ENCODE peak calls at places on chromosomes 4 and X, in six cellular contexts. O is endodermal cell, K is Peyer's patch, E is upper lobe of left lung, I is AG04449, T is bronchial epithelial cell. U is an unnamed sample.

GRCh38 chr4:138659640-138660325 is 355.8 kb upstream of the NOCT start:
- DNase-seq in O (peak; percentile 82), K (no peak), E (no peak), I (no peak), T (peak; percentile 67), U (no peak)

GRCh38 chr4:80187677-80188076 is 9.6 kb upstream of the PRDM8 start:
- DNase-seq in O (no peak), K (no peak), E (no peak), I (no peak), T (no peak), U (no peak)

GRCh38 chrX:106170318-106170717 is 2.2 kb downstream of the PWWP3B start:
- DNase-seq in O (no peak), K (no peak), E (no peak), I (no peak), T (peak; percentile 27), U (no peak)

GRCh38 chr4:147456706-147457105 is 24.2 kb upstream of the EDNRA start:
- DNase-seq in O (no peak), K (no peak), E (no peak), I (no peak), T (peak; percentile 59), U (no peak)

GRCh38 chr4:5206391-5206790 is 155.1 kb downstream of the STK32B start:
- DNase-seq in O (no peak), K (no peak), E (no peak), I (peak; percentile 60), T (no peak), U (no peak)

GRCh38 chr4:13615162-13615561 is 12.4 kb downstream of the BOD1L1 start:
- DNase-seq in O (no peak), K (no peak), E (no peak), I (no peak), T (no peak), U (no peak)

GRCh38 chr4:43331226-43332078 is 438.9 kb downstream of the GRXCR1 start:
- DNase-seq in O (no peak), K (no peak), E (no peak), I (no peak), T (peak; percentile 91), U (peak; percentile 18)

GRCh38 chrX:106341823-106342222 is 173.7 kb downstream of the PWWP3B start:
- DNase-seq in O (no peak), K (no peak), E (no peak), I (no peak), T (no peak), U (no peak)

GRCh38 chr4:156559346-156559745 is 412.3 kb downstream of the PDGFC start:
- DNase-seq in O (no peak), K (no peak), E (no peak), I (no peak), T (no peak), U (no peak)

GRCh38 chr4:78345237-78345636 is 206.3 kb upstream of the ANXA3 start:
- DNase-seq in O (no peak), K (no peak), E (no peak), I (no peak), T (no peak), U (no peak)

GRCh38 chrX:10156199-10157031 is at the start of gene CLCN4:
- DNase-seq in O (peak; percentile 82), K (no peak), E (peak; percentile 89), I (no peak), T (no peak), U (peak; percentile 38)

GRCh38 chr4:33381806-33382205 is 2661.6 kb downstream of the PCDH7 start:
- DNase-seq in O (no peak), K (no peak), E (no peak), I (no peak), T (peak; percentile 75), U (no peak)

GRCh38 chr4:25032126-25032525 is 1.4 kb upstream of the LGI2 start:
- DNase-seq in O (no peak), K (no peak), E (no peak), I (no peak), T (peak; percentile 20), U (no peak)

GRCh38 chr4:19248023-19248422 is 1003.7 kb upstream of the SLIT2 start:
- DNase-seq in O (no peak), K (no peak), E (no peak), I (no peak), T (no peak), U (no peak)

GRCh38 chr4:181877329-181877848 is 365.8 kb upstream of the TENM3 start:
- DNase-seq in O (no peak), K (no peak), E (no peak), I (peak; percentile 55), T (peak; percentile 74), U (no peak)

GRCh38 chr4:87114245-87115062 is 106.0 kb downstream of the KLHL8 start:
- DNase-seq in O (peak; percentile 83), K (no peak), E (peak; percentile 54), I (no peak), T (no peak), U (no peak)
- TF ChIP-seq CTCF in O (peak; percentile 75), K (no peak), E (no peak), I (no peak), T (no peak), U (peak; percentile 34)

DNA sequence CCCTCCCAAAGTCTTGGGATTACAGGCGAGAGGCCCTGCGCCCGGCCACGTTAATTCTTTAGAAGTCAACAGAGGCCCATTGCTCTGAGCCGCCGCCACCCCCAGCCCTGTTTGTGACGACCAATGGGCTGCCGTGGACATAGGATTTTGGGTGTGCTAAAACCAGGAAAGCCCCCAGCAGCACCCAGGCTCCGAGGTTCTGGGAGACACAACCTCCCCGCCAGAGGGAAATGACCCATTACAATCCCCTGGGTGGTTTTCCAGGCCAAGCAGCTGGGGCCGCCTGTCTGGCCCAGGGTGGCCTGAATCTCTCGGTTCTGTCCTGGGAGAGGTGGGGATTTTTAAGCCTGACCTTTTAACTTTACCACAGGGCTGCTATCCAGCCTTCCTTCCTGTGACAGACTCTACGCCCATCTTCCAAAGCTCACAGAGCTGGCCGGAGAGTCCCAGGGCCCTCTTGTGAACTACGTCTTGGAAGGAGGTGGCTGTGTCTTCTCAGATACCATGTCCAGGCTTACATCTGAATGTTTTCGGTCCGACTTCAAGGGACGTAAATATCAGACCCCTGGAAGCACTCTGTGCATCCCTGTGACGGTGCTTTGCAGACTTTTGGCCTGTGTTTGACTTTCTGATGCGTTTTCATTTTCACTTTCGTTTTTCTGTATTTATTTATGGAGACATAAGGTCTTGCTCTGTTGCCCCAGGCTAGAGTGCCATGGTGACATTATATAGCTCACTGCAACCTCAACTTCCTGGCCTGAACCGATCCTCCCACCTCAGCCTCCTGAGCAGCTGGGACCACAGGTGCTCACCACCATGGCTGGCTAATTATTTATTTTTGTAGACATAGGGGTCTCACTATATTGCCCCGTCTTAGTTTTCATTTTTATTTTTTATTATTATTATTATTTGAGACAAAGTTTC is 36.0 kb downstream of the P2RY8 start:
- DNase-seq in O (no peak), K (no peak), E (no peak), I (no peak), T (no peak), U (no peak)
- H3K4me3 ChIP-seq in O (no peak overlapping the region), K (no peak overlapping the region), E (no peak overlapping the region), I (no peak overlapping the region), T (no peak overlapping the region), U (no peak overlapping the region)

DNA sequence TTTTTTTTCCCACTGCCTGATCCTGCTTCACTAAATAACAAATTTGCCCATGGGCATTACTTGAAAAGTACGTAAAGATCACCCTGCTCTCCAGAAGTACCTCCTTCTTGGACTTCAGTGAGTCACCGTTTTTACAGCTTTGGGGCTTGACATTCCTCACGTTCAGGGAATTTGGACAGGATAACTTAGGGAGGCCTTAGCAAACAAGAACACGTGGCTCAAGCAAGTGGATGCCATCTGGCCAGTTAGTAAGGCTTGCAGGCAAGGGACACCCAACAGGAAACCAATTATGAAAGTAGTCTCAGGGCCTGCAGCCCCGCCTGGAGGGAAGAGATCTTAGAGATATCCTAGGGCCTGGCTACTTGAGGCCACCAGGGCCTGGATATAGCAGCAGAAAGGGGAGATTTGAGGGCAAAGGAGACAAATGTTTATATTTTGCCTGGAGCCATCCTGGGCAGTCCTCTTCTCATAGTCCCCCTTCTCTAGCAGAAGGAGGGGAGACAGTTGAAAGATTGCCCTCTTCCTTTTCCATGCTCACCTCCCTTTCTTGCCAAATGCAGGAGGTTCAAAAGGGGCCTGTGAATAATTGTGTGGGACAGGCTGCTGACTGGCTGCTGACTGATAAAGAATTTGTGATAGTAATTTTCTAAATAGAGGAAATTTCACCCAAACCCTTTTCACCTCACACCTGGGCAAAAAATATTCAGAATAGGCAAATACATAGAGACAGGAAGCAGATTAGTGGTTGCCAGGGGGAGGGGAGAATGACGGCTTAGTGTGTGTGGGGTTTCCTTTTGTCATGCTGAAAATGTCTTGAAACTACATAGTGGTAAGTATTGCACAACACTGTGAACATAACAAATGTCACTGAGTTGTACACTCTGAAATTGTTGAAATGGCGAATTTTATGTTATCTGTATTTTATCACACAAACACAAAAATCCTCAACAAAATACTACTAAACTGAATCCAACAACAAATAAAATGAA is 60.4 kb upstream of the PLAC1 start:
- DNase-seq in O (peak; percentile 55), K (no peak), E (no peak), I (peak; percentile 94), T (peak; percentile 87), U (peak; percentile 47)
- TF ChIP-seq CTCF in O (no peak), K (no peak), E (no peak), I (no peak), T (no peak), U (no peak)

GRCh38 chr4:6779667-6780565 is 2.6 kb upstream of the KIAA0232 start:
- DNase-seq in O (peak; percentile 77), K (no peak), E (no peak), I (no peak), T (no peak), U (no peak)

GRCh38 chr4:6777636-6778281 is 4.8 kb upstream of the KIAA0232 start:
- DNase-seq in O (no peak), K (no peak), E (no peak), I (no peak), T (no peak), U (no peak)

GRCh38 chr4:6776920-6777635 is 5.4 kb upstream of the KIAA0232 start:
- DNase-seq in O (no peak), K (no peak), E (no peak), I (no peak), T (no peak), U (no peak)

GRCh38 chr4:6781113-6781512 is 1.4 kb upstream of the KIAA0232 start:
- DNase-seq in O (no peak), K (no peak), E (no peak), I (no peak), T (no peak), U (no peak)

DNA sequence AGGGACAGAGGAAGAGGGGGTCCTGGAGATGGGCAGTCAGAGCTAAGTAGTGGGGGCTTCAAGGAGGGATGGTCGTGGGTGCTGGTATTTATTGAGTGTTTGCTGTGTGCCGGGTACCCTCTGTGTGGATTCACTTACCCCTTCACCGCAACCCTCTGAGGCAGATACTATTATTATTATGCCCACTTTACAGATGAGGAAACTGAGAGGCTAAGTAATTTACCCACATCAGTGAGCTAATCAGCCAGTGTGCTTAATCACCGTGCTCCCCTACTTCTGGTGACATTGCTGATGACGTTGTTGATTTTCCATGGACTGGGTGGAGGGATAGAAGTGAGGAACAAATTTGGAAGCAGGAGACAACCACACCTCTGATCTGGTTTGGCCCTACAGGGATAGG is 4.1 kb upstream of the KIAA0232 start:
- DNase-seq in O (no peak), K (no peak), E (no peak), I (no peak), T (no peak), U (no peak)
- H3K4me3 ChIP-seq in O (no peak overlapping the region), K (no peak overlapping the region), E (no peak overlapping the region), I (no peak overlapping the region), T (no peak overlapping the region), U (no peak overlapping the region)

DNA sequence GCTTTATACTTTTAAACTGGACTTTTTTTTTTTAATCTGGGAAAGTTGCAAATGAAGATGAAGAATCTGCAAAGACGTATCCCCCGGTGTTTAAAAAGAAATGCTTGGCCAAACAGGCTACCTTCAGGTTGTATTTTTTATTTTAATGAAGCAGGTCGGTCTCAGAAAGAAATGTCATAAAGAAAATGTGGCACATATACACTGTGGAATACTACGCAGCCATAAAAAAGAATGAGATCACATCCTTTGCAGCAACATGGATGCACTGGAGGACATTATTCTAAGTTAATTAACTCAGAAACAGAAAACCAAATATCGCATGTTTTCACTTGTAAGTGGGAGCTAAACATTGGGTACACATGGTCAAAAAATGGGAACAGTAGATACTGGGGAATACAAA is 123.4 kb downstream of the IRF2 start:
- DNase-seq in O (no peak), K (no peak), E (no peak), I (no peak), T (no peak), U (no peak)
- TF ChIP-seq CTCF in O (no peak), K (no peak), E (no peak), I (no peak), T (no peak), U (no peak)